ENCODE peak calls at places on chromosomes 12 and 14, in nine cellular contexts. One of them, this sample, is unnamed.

GRCh38 chr14:57362356-57362755 is 28.0 kb upstream of the NAA30 start:
- DNase-seq in smooth muscle cell of the brain vasculature: no peak
- DNase-seq in NAMALWA: no peak
- DNase-seq in activated T-cell treated with anti-CD3 and anti-CD28 coated beads for 48 hours: no peak
- DNase-seq in NCI-H2107: no peak
- DNase-seq in KBM-7: no peak
- DNase-seq in effector CD4-positive, alpha-beta T cell: no peak
- DNase-seq in NCI-H146: no peak
- DNase-seq in HTR-8/SVneo: no peak
- DNase-seq in this sample: peak; percentile 96

GRCh38 chr12:106170285-106170684 is 31.5 kb upstream of the NUAK1 start:
- DNase-seq in HTR-8/SVneo: no peak
- DNase-seq in KBM-7: no peak
- DNase-seq in NCI-H2107: no peak
- DNase-seq in NAMALWA: no peak
- DNase-seq in NCI-H146: no peak
- DNase-seq in effector CD4-positive, alpha-beta T cell: no peak
- DNase-seq in smooth muscle cell of the brain vasculature: no peak
- DNase-seq in activated T-cell treated with anti-CD3 and anti-CD28 coated beads for 48 hours: no peak
- DNase-seq in this sample: no peak

GRCh38 chr12:103839103-103839502 is 1.9 kb downstream of the NT5DC3 start:
- DNase-seq in smooth muscle cell of the brain vasculature: no peak
- DNase-seq in KBM-7: no peak
- DNase-seq in NCI-H2107: no peak
- DNase-seq in NCI-H146: no peak
- DNase-seq in effector CD4-positive, alpha-beta T cell: no peak
- DNase-seq in NAMALWA: no peak
- DNase-seq in activated T-cell treated with anti-CD3 and anti-CD28 coated beads for 48 hours: no peak
- DNase-seq in HTR-8/SVneo: no peak
- DNase-seq in this sample: no peak

GRCh38 chr14:51006781-51007211 is 62.5 kb upstream of the PYGL start:
- DNase-seq in effector CD4-positive, alpha-beta T cell: no peak
- DNase-seq in NCI-H2107: no peak
- DNase-seq in KBM-7: no peak
- DNase-seq in NCI-H146: no peak
- DNase-seq in NAMALWA: no peak
- DNase-seq in smooth muscle cell of the brain vasculature: no peak
- DNase-seq in activated T-cell treated with anti-CD3 and anti-CD28 coated beads for 48 hours: no peak
- DNase-seq in HTR-8/SVneo: peak; percentile 48
- DNase-seq in this sample: no peak

GRCh38 chr14:26088260-26088659 is 509.6 kb downstream of the NOVA1 start:
- DNase-seq in activated T-cell treated with anti-CD3 and anti-CD28 coated beads for 48 hours: no peak
- DNase-seq in effector CD4-positive, alpha-beta T cell: no peak
- DNase-seq in NCI-H146: peak; percentile 33
- DNase-seq in smooth muscle cell of the brain vasculature: no peak
- DNase-seq in KBM-7: no peak
- DNase-seq in HTR-8/SVneo: no peak
- DNase-seq in NAMALWA: no peak
- DNase-seq in NCI-H2107: no peak
- DNase-seq in this sample: no peak

GRCh38 chr12:57171668-57172067 is 24.2 kb upstream of the LRP1-AS start:
- DNase-seq in NCI-H2107: no peak
- DNase-seq in KBM-7: no peak
- DNase-seq in smooth muscle cell of the brain vasculature: no peak
- DNase-seq in HTR-8/SVneo: no peak
- DNase-seq in NAMALWA: no peak
- DNase-seq in activated T-cell treated with anti-CD3 and anti-CD28 coated beads for 48 hours: no peak
- DNase-seq in effector CD4-positive, alpha-beta T cell: no peak
- DNase-seq in NCI-H146: no peak
- DNase-seq in this sample: no peak

GRCh38 chr14:56294125-56294524 is 175.9 kb downstream of the PELI2 start:
- DNase-seq in KBM-7: no peak
- DNase-seq in NAMALWA: no peak
- DNase-seq in NCI-H2107: no peak
- DNase-seq in HTR-8/SVneo: no peak
- DNase-seq in activated T-cell treated with anti-CD3 and anti-CD28 coated beads for 48 hours: peak; percentile 1
- DNase-seq in smooth muscle cell of the brain vasculature: no peak
- DNase-seq in NCI-H146: peak; percentile 25
- DNase-seq in effector CD4-positive, alpha-beta T cell: no peak
- DNase-seq in this sample: no peak

GRCh38 chr12:21881950-21882349 is 59.3 kb downstream of the ABCC9 start:
- DNase-seq in NCI-H146: no peak
- DNase-seq in KBM-7: no peak
- DNase-seq in effector CD4-positive, alpha-beta T cell: no peak
- DNase-seq in activated T-cell treated with anti-CD3 and anti-CD28 coated beads for 48 hours: no peak
- DNase-seq in smooth muscle cell of the brain vasculature: no peak
- DNase-seq in NAMALWA: no peak
- DNase-seq in HTR-8/SVneo: no peak
- DNase-seq in NCI-H2107: no peak
- DNase-seq in this sample: no peak

GRCh38 chr14:21036746-21037145 is 2.1 kb upstream of the RNASE13 start:
- DNase-seq in effector CD4-positive, alpha-beta T cell: no peak
- DNase-seq in activated T-cell treated with anti-CD3 and anti-CD28 coated beads for 48 hours: no peak
- DNase-seq in NCI-H146: no peak
- DNase-seq in HTR-8/SVneo: no peak
- DNase-seq in NCI-H2107: no peak
- DNase-seq in smooth muscle cell of the brain vasculature: no peak
- DNase-seq in KBM-7: no peak
- DNase-seq in NAMALWA: no peak
- DNase-seq in this sample: no peak

GRCh38 chr12:50841654-50842531 is 833 bp upstream of the TMPRSS12 start:
- DNase-seq in smooth muscle cell of the brain vasculature: no peak
- DNase-seq in NCI-H2107: no peak
- DNase-seq in effector CD4-positive, alpha-beta T cell: no peak
- DNase-seq in NAMALWA: no peak
- DNase-seq in KBM-7: no peak
- DNase-seq in HTR-8/SVneo: no peak
- DNase-seq in activated T-cell treated with anti-CD3 and anti-CD28 coated beads for 48 hours: no peak
- DNase-seq in NCI-H146: no peak
- DNase-seq in this sample: no peak

GRCh38 chr12:93243689-93244513 is 133.8 kb upstream of the NUDT4 start:
- DNase-seq in KBM-7: peak; percentile 90
- DNase-seq in NCI-H146: no peak
- DNase-seq in smooth muscle cell of the brain vasculature: no peak
- DNase-seq in activated T-cell treated with anti-CD3 and anti-CD28 coated beads for 48 hours: no peak
- DNase-seq in NAMALWA: peak; percentile 13
- DNase-seq in effector CD4-positive, alpha-beta T cell: no peak
- DNase-seq in NCI-H2107: no peak
- DNase-seq in HTR-8/SVneo: peak; percentile 43
- DNase-seq in this sample: no peak

GRCh38 chr12:19030180-19030579 is 99.4 kb upstream of the PLEKHA5 start:
- DNase-seq in KBM-7: no peak
- DNase-seq in NAMALWA: no peak
- DNase-seq in smooth muscle cell of the brain vasculature: no peak
- DNase-seq in NCI-H146: no peak
- DNase-seq in NCI-H2107: no peak
- DNase-seq in HTR-8/SVneo: no peak
- DNase-seq in effector CD4-positive, alpha-beta T cell: no peak
- DNase-seq in activated T-cell treated with anti-CD3 and anti-CD28 coated beads for 48 hours: no peak
- DNase-seq in this sample: no peak

GRCh38 chr14:41568979-41569378 is 37.7 kb upstream of the LRFN5 start:
- DNase-seq in NCI-H146: no peak
- DNase-seq in smooth muscle cell of the brain vasculature: no peak
- DNase-seq in activated T-cell treated with anti-CD3 and anti-CD28 coated beads for 48 hours: no peak
- DNase-seq in KBM-7: no peak
- DNase-seq in NAMALWA: no peak
- DNase-seq in effector CD4-positive, alpha-beta T cell: no peak
- DNase-seq in HTR-8/SVneo: no peak
- DNase-seq in NCI-H2107: no peak
- DNase-seq in this sample: no peak